ENCODE peak calls at places on chromosomes 6 and 20, in four cellular contexts. U is fibroblast of lung, O is AG04450, P is foreskin fibroblast. Q is an unnamed sample.

GRCh38 chr6:152301021-152301805 is 335.9 kb downstream of the SYNE1 start:
- DNase-seq in U (no peak), O (peak), P (peak), Q (no peak)

GRCh38 chr6:34982424-34982852 is 93.4 kb downstream of the ANKS1A start:
- DNase-seq in U (no peak), O (no peak), P (no peak), Q (no peak)

GRCh38 chr6:146650799-146651481 is 52.2 kb downstream of the ADGB start:
- DNase-seq in U (no peak), O (no peak), P (peak), Q (no peak)

GRCh38 chr20:47785900-47786762 is 850 bp upstream of the SULF2 start:
- DNase-seq in U (peak), O (no peak), P (peak), Q (no peak)

GRCh38 chr6:12748815-12749521 is 32.4 kb downstream of the PHACTR1 start:
- DNase-seq in U (peak), O (no peak), P (peak), Q (no peak)

GRCh38 chr6:90583179-90583578 is 3.7 kb downstream of the MAP3K7 start:
- DNase-seq in U (peak), O (no peak), P (no peak), Q (no peak)

GRCh38 chr6:15376900-15377487 is 131.1 kb downstream of the JARID2 start:
- DNase-seq in U (no peak), O (no peak), P (no peak), Q (no peak)

GRCh38 chr6:45327956-45328522 is at the start of gene RUNX2:
- DNase-seq in U (peak), O (peak), P (peak), Q (no peak)

GRCh38 chr20:2756056-2756611 is 44.3 kb downstream of the CPXM1 start:
- DNase-seq in U (peak), O (peak), P (peak), Q (no peak)

GRCh38 chr6:26197736-26198625 is 110.8 kb downstream of the HFE start:
- DNase-seq in U (peak), O (no peak), P (no peak), Q (no peak)

GRCh38 chr20:23625236-23625964 is 12.4 kb downstream of the CST3 start:
- DNase-seq in U (no peak), O (no peak), P (no peak), Q (no peak)

DNA sequence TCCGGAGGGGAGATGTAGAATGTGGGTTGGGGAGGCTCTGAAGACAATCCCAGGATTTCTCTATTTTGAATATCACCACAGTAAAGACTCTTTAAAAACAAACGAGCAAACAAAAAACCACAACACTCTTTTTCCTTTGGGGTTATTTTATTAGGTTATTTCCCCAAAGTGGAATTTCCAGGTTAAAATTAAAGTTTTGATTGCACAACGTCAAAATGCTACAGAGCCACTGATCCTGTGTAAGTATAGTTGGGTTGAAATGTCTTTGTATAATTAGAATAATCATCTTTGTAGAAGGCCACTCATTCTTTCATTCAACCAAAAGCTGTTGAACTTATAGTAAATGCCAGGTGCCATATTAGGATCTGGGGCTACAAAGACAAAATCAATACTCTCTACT is 19.6 kb upstream of the PIM1 start:
- DNase-seq in U (no peak), O (no peak), P (no peak), Q (no peak)
- H3K4me3 ChIP-seq in U (no peak), O (no peak), P (no peak), Q (no peak)

GRCh38 chr20:11401988-11402387 is 515.7 kb upstream of the BTBD3 start:
- DNase-seq in U (no peak), O (no peak), P (no peak), Q (no peak)
- H3K4me3 ChIP-seq in U (no peak), O (no peak), P (no peak), Q (no peak)

GRCh38 chr6:30769853-30770160 is 25.5 kb upstream of the IER3 start:
- DNase-seq in U (no peak), O (no peak), P (no peak), Q (no peak)

GRCh38 chr6:30770164-30770563 is 25.8 kb upstream of the IER3 start:
- DNase-seq in U (peak), O (no peak), P (no peak), Q (no peak)

GRCh38 chr6:30768634-30769087 is 24.3 kb upstream of the IER3 start:
- DNase-seq in U (peak), O (no peak), P (no peak), Q (no peak)

GRCh38 chr6:30770592-30770991 is 26.2 kb upstream of the IER3 start:
- DNase-seq in U (no peak), O (no peak), P (no peak), Q (no peak)

GRCh38 chr6:30769088-30769852 is 24.9 kb upstream of the IER3 start:
- DNase-seq in U (peak), O (peak), P (peak), Q (peak)
- H3K4me3 ChIP-seq in U (no peak), O (peak), P (no peak), Q (peak)

GRCh38 chr20:19615629-19616028 is 142.4 kb upstream of the RIN2 start:
- DNase-seq in U (no peak), O (no peak), P (no peak), Q (no peak)
- H3K4me3 ChIP-seq in U (no peak), O (no peak), P (no peak), Q (no peak)

GRCh38 chr20:29497261-29497671 is 1760.2 kb upstream of the DEFB115 start:
- DNase-seq in U (no peak), O (no peak), P (no peak), Q (no peak)
- H3K4me3 ChIP-seq in U (no peak), O (peak), P (no peak), Q (no peak)

GRCh38 chr6:80234411-80234810 is 127.9 kb downstream of the BCKDHB start:
- DNase-seq in U (no peak), O (no peak), P (no peak), Q (no peak)
- H3K4me3 ChIP-seq in U (no peak), O (no peak), P (no peak), Q (no peak)

GRCh38 chr6:392441-393390 is 1.2 kb downstream of the IRF4 start:
- DNase-seq in U (peak), O (no peak), P (no peak), Q (no peak)
- H3K4me3 ChIP-seq in U (no peak), O (no peak), P (no peak), Q (no peak)

DNA sequence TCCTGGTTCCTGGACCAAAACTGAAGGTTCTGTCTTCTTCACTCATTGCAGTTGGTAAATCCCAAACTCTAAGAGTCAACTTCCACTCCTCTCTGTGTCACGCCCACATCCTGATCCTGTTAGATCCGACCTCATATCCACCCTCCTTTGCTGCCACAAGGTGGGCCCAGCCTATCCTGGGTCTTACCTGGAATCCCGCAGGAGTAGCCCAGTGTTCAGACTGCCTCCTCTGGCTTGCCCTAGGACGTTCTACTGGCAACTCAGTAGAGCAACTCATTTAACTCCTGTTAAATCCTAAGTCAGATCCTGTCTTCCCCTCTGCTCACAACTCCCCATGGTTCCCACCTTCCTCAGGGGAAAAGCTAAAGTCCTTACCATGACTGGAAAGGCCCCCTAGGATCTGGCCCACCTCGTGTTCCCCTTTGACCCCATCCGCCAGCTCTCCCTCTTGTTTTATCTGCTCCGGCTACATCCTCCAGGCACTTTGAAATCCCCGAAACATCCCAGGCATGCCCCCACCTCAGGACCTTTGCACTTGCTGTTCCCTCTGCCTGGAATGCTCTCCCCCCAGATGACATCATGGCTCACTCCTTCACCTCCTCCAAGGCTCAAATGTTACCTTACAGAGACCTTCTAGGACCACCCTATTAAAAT is 43.9 kb downstream of the TFEB start:
- DNase-seq in U (no peak), O (no peak), P (no peak), Q (no peak)
- H3K4me3 ChIP-seq in U (no peak), O (no peak), P (no peak), Q (no peak)